ENCODE peak calls at places on chromosomes 4 and X, in six cellular contexts. U, C, Y, T, V and M are unnamed samples.

GRCh38 chr4:26294904-26295303 is 25.9 kb upstream of the RBPJ start:
- DNase-seq in V (no peak), U (no peak), T (no peak), Y (no peak), C (no peak), M (no peak)

GRCh38 chrX:148771440-148771839 is 271.0 kb downstream of the AFF2 start:
- DNase-seq in V (no peak), U (no peak), C (peak), Y (no peak), T (no peak), M (no peak)

GRCh38 chr4:48126621-48127020 is 7.4 kb downstream of the TXK start:
- DNase-seq in T (no peak), U (no peak), Y (no peak), V (no peak), C (no peak), M (no peak)

GRCh38 chr4:111037591-111037990 is 414.7 kb upstream of the PITX2 start:
- DNase-seq in V (no peak), C (no peak), Y (no peak), T (no peak), U (no peak), M (no peak)

GRCh38 chr4:164937576-164938270 is 39.7 kb downstream of the TRIM61 start:
- DNase-seq in C (peak), V (peak), T (peak), Y (peak), U (peak), M (no peak)

GRCh38 chr4:46389301-46389761 is 597 bp downstream of the GABRA2 start:
- DNase-seq in U (no peak), Y (no peak), V (peak), C (no peak), T (no peak), M (no peak)

GRCh38 chrX:42752730-42753129 is 25.2 kb downstream of the PPP1R2C start:
- DNase-seq in V (peak), U (no peak), Y (no peak), C (no peak), T (no peak), M (no peak)

GRCh38 chr4:74934016-74934821 is 1.3 kb downstream of the PARM1 start:
- DNase-seq in V (peak), Y (peak), T (peak), C (peak), U (peak), M (no peak)

GRCh38 chr4:83490876-83491450 is 6.1 kb upstream of the ABRAXAS1 start:
- DNase-seq in U (peak), T (peak), Y (no peak), C (peak), V (peak), M (no peak)

GRCh38 chr4:23875317-23875716 is 14.5 kb downstream of the PPARGC1A start:
- DNase-seq in C (no peak), U (peak), Y (no peak), T (no peak), V (no peak), M (no peak)

GRCh38 chr4:155900402-155900801 is 3.1 kb upstream of the TDO2 start:
- DNase-seq in T (no peak), C (peak), V (peak), Y (no peak), U (peak), M (no peak)

GRCh38 chr4:55819634-55820033 is at the start of gene EXOC1L:
- DNase-seq in C (peak), T (no peak), V (peak), Y (peak), U (no peak), M (no peak)

GRCh38 chr4:145130788-145131398 is 32.8 kb downstream of the ABCE1 start:
- DNase-seq in C (peak), Y (no peak), U (peak), T (no peak), V (peak), M (peak)

GRCh38 chr4:154616731-154617130 is 4.3 kb upstream of the FGG start:
- DNase-seq in C (no peak), U (no peak), Y (no peak), T (peak), V (no peak), M (no peak)

GRCh38 chrX:20414781-20415445 is 148.2 kb upstream of the RPS6KA3 start:
- DNase-seq in C (no peak), V (no peak), T (no peak), Y (no peak), U (peak), M (no peak)

GRCh38 chr4:10917475-10918103 is 233.0 kb upstream of the CLNK start:
- DNase-seq in C (peak), Y (no peak), V (no peak), U (no peak), T (no peak), M (no peak)

GRCh38 chr4:11418610-11419009 is 10.1 kb downstream of the HS3ST1 start:
- DNase-seq in U (peak), T (no peak), C (no peak), V (no peak), Y (no peak), M (no peak)

GRCh38 chr4:71498624-71499023 is 159.8 kb downstream of the SLC4A4 start:
- DNase-seq in T (no peak), Y (no peak), V (no peak), U (peak), C (no peak), M (no peak)

GRCh38 chr4:129822708-129823504 is 727.0 kb downstream of the C4orf33 start:
- DNase-seq in Y (no peak), C (peak), V (peak), T (no peak), U (no peak), M (no peak)

GRCh38 chr4:119044919-119045318 is 90.7 kb upstream of the MYOZ2 start:
- DNase-seq in Y (no peak), T (no peak), C (no peak), V (no peak), U (no peak), M (no peak)

GRCh38 chr4:166400270-166400894 is 527.3 kb downstream of the TLL1 start:
- DNase-seq in V (no peak), T (no peak), Y (no peak), U (no peak), C (no peak), M (no peak)

GRCh38 chrX:133365886-133366611 is 49.2 kb downstream of the GPC4 start:
- DNase-seq in C (peak), Y (no peak), U (peak), T (no peak), V (no peak), M (peak)

GRCh38 chr4:129438582-129438981 is 342.6 kb downstream of the C4orf33 start:
- DNase-seq in Y (no peak), V (no peak), T (no peak), U (no peak), C (no peak), M (no peak)

GRCh38 chrX:46226422-46226821 is 318.8 kb downstream of the ZNF674 start:
- DNase-seq in V (no peak), C (no peak), U (no peak), Y (no peak), T (no peak), M (no peak)

GRCh38 chrX:128616933-128617332 is 564.7 kb upstream of the ACTRT1 start:
- DNase-seq in V (no peak), T (no peak), Y (no peak), C (no peak), U (no peak), M (no peak)

GRCh38 chrX:39309018-39309620 is 507.9 kb downstream of the MID1IP1 start:
- DNase-seq in Y (peak), V (peak), U (no peak), T (peak), C (peak), M (no peak)

GRCh38 chr4:119666653-119667091 is 38.1 kb upstream of the PDE5A start:
- DNase-seq in T (no peak), V (no peak), C (no peak), Y (no peak), U (peak), M (no peak)

GRCh38 chr4:36427696-36428095 is 146.3 kb downstream of the DTHD1 start:
- DNase-seq in U (no peak), T (no peak), Y (no peak), C (no peak), V (no peak), M (no peak)

GRCh38 chrX:129772796-129773431 is 6.8 kb upstream of the SASH3 start:
- DNase-seq in Y (no peak), V (no peak), C (no peak), U (no peak), T (peak), M (no peak)

GRCh38 chrX:150429577-150429976 is 66.5 kb downstream of the MAMLD1 start:
- DNase-seq in C (peak), Y (no peak), U (peak), V (peak), T (no peak), M (peak)

GRCh38 chrX:151675121-151675746 is 20.0 kb upstream of the PRRG3 start:
- DNase-seq in V (no peak), T (no peak), C (no peak), U (no peak), Y (no peak), M (no peak)

GRCh38 chr4:152138451-152138850 is 377.6 kb upstream of the GATB start:
- DNase-seq in Y (no peak), T (no peak), V (no peak), U (no peak), C (no peak), M (no peak)

GRCh38 chr4:86432552-86433134 is 72.8 kb upstream of the MAPK10 start:
- DNase-seq in Y (no peak), V (no peak), C (no peak), T (no peak), U (no peak), M (no peak)

GRCh38 chr4:98706200-98706813 is 47.9 kb upstream of the TSPAN5 start:
- DNase-seq in V (no peak), Y (no peak), C (no peak), U (no peak), T (no peak), M (no peak)

GRCh38 chr4:110122201-110122600 is 76.2 kb downstream of the ELOVL6 start:
- DNase-seq in Y (no peak), T (no peak), U (no peak), V (peak), C (no peak), M (no peak)

GRCh38 chr4:125200556-125200955 is 114.2 kb upstream of the FAT4 start:
- DNase-seq in Y (no peak), T (no peak), U (no peak), C (no peak), V (no peak), M (no peak)

GRCh38 chr4:150130953-150131352 is 52.7 kb downstream of the DCLK2 start:
- DNase-seq in C (peak), T (no peak), U (peak), Y (no peak), V (peak), M (no peak)

GRCh38 chr4:96354036-96354712 is 514.3 kb downstream of the PDHA2 start:
- DNase-seq in U (no peak), T (no peak), Y (no peak), C (no peak), V (peak), M (no peak)

GRCh38 chr4:30268370-30268769 is 451.8 kb upstream of the PCDH7 start:
- DNase-seq in T (no peak), C (no peak), Y (no peak), V (no peak), U (no peak), M (no peak)

GRCh38 chr4:30264465-30264864 is 455.7 kb upstream of the PCDH7 start:
- DNase-seq in U (no peak), C (no peak), Y (no peak), V (no peak), T (no peak), M (no peak)

DNA sequence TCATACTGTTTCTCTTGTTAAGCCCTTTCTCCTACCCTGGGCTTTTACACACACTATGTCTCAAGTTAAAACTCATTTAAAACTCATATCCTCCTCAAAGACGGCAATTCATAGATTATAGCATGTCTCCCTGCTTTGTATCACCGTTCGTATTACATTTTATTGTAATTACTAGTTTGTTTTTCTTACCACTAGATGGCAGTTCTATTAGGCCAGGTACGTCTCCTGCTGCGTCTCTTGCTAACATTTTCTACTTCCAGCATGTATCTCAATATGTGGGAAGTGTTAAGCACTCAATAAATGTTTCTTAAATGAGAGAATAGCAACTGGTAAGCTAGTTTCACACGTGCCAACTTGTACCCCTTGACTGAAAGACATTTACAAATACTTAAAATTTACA is 450.3 kb upstream of the PCDH7 start:
- DNase-seq in V (no peak), C (no peak), U (no peak), T (no peak), Y (no peak), M (no peak)
- TF ChIP-seq CTCF in V (no peak), C (no peak), U (no peak), T (no peak), Y (no peak), M (no peak)

GRCh38 chr4:176272799-176273198 is 3.8 kb upstream of the ASB5 start:
- DNase-seq in U (no peak), V (no peak), T (no peak), Y (no peak), C (no peak), M (no peak)

GRCh38 chr4:176274441-176274840 is 5.4 kb upstream of the ASB5 start:
- DNase-seq in U (no peak), C (peak), T (no peak), Y (no peak), V (no peak), M (no peak)

GRCh38 chr4:176273741-176274140 is 4.7 kb upstream of the ASB5 start:
- DNase-seq in C (no peak), U (no peak), Y (no peak), V (no peak), T (no peak), M (no peak)

GRCh38 chr4:176277162-176277904 is 8.3 kb upstream of the ASB5 start:
- DNase-seq in V (peak), U (peak), C (peak), T (peak), Y (peak), M (no peak)

DNA sequence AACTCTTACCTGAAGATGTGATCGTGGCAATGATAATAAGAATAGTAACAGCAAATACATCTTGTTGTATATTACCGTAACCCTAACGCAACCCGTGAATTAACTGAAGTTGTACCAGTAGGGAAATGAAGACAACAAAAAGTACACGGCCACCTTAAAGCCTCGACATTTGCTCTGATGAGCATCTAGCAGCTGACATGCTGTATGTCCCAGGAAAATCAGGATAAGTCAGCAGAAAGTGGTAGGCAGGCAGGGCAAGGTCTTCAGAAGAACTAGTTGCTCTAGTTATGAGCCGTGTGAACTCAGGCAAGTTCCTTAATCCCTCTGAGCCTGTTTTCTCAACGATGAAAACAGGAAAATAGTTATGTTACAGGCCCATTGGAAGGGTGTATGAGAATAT is 7.7 kb upstream of the ASB5 start:
- DNase-seq in C (no peak), Y (no peak), U (no peak), T (no peak), V (no peak), M (no peak)
- H3K4me3 ChIP-seq in C (no peak), Y (no peak), U (no peak), T (no peak), V (no peak), M (no peak)

GRCh38 chrX:111823068-111823467 is 52.9 kb upstream of the TRPC5OS start:
- DNase-seq in U (peak), T (peak), C (no peak), V (no peak), Y (no peak), M (no peak)
- TF ChIP-seq CTCF in U (peak), T (peak), C (peak), V (peak), Y (no peak), M (peak)

GRCh38 chrX:112270991-112271390 is 188.4 kb upstream of the TRPC5 start:
- DNase-seq in C (no peak), U (no peak), T (no peak), V (no peak), Y (no peak), M (no peak)
- H3K4me3 ChIP-seq in C (no peak), U (no peak), T (no peak), V (no peak), Y (no peak), M (no peak)